ENCODE peak calls at places on chromosome 1, in four cellular contexts. U, M, G and J are unnamed samples.

GRCh38 chr1:226938903-226939438 is 1.1 kb upstream of the COQ8A start:
- DNase-seq in U (no peak), M (peak; percentile 52), G (no peak), J (peak; percentile 86)

GRCh38 chr1:54489627-54490240 is 58.3 kb upstream of the ACOT11 start:
- DNase-seq in U (no peak), M (no peak), G (no peak), J (no peak)

GRCh38 chr1:230825061-230825803 is 43.1 kb downstream of the C1orf198 start:
- DNase-seq in U (no peak), M (peak; percentile 41), G (peak; percentile 49), J (peak; percentile 97)

GRCh38 chr1:24912359-24913273 is 17.5 kb downstream of the RUNX3 start:
- DNase-seq in U (no peak), M (no peak), G (no peak), J (no peak)

GRCh38 chr1:53086504-53087070 is 24.6 kb downstream of the PODN start:
- DNase-seq in U (no peak), M (no peak), G (no peak), J (no peak)

GRCh38 chr1:58619286-58620054 is 42.4 kb upstream of the TACSTD2 start:
- DNase-seq in U (no peak), M (no peak), G (no peak), J (no peak)

GRCh38 chr1:117146570-117147340 is 25.2 kb upstream of the TRIM45 start:
- DNase-seq in U (no peak), M (no peak), G (peak; percentile 34), J (peak; percentile 80)

GRCh38 chr1:176773038-176773437 is 310.1 kb downstream of the PAPPA2 start:
- DNase-seq in U (no peak), M (no peak), G (no peak), J (no peak)

GRCh38 chr1:114216431-114217173 is 62.9 kb upstream of the SYT6 start:
- DNase-seq in U (no peak), M (no peak), G (no peak), J (no peak)

GRCh38 chr1:165871311-165872067 is 44.1 kb downstream of the UCK2 start:
- DNase-seq in U (no peak), M (peak; percentile 95), G (no peak), J (peak; percentile 85)

GRCh38 chr1:147515046-147515869 is 26.0 kb upstream of the BCL9 start:
- DNase-seq in U (no peak), M (peak; percentile 49), G (no peak), J (peak; percentile 84)

GRCh38 chr1:112141301-112141700 is 151.8 kb upstream of the KCND3 start:
- DNase-seq in U (no peak), M (no peak), G (no peak), J (no peak)

GRCh38 chr1:6028042-6028895 is 17.4 kb upstream of the KCNAB2 start:
- DNase-seq in U (no peak), M (no peak), G (no peak), J (peak; percentile 71)

DNA sequence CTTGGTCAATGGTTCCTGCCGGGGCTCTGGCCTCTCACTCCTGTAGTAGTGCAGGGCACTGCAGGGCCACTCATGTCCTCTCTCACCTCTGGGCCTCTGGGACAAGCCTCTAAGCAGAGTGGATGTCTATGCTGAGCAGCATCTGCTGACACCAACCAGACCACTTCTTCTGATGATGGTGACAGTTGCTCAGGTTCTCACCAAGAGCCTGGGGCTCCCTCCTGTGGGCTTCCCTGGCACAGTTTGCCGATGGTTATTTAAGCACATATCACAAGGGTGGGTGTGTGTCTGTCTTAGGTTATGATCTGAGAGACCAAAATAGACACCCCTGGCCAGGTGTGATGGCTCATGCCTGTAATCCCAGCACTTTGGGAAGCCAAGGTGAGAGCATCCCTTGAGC is 17.4 kb upstream of the GPR137B start:
- DNase-seq in U (no peak), M (no peak), G (no peak), J (no peak)
- TF ChIP-seq CTCF in U (no peak), M (no peak), G (no peak), J (no peak)

GRCh38 chr1:32925360-32926142 is 24.4 kb upstream of the TMEM54 start:
- DNase-seq in U (no peak), M (no peak), G (no peak), J (no peak)
- TF ChIP-seq CTCF in U (no peak), M (no peak), G (no peak), J (no peak)

DNA sequence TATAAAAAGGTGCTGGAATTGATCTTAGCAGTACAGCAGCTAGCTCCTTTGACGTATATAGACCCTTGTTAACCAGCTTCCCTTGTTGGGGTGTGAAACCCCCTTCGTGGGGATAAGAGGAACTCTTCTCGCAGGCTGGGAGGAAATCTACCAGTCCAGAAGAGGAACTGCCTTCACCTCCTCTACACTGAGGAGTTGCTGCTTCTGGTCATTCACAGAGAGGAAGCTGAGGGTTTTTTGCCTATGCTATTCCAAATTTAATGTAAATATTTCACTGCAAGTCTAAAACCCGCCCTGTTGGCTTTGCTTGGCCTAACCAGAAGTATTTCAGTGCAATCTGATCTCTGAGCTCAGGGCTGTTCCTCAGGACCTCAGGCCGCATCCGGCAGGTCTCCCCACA is 150.2 kb downstream of the HIVEP3 start:
- DNase-seq in U (no peak), M (no peak), G (no peak), J (no peak)
- TF ChIP-seq CTCF in U (no peak), M (no peak), G (no peak), J (no peak)

GRCh38 chr1:115477071-115477470 is 139.0 kb upstream of the NGF start:
- DNase-seq in U (no peak), M (no peak), G (no peak), J (no peak)

GRCh38 chr1:115478933-115479551 is 141.0 kb upstream of the NGF start:
- DNase-seq in U (no peak), M (no peak), G (no peak), J (no peak)

GRCh38 chr1:115475252-115475651 is 137.2 kb upstream of the NGF start:
- DNase-seq in U (no peak), M (no peak), G (no peak), J (no peak)

GRCh38 chr1:115475901-115476300 is 137.9 kb upstream of the NGF start:
- DNase-seq in U (no peak), M (no peak), G (no peak), J (no peak)

GRCh38 chr1:115476616-115477015 is 138.6 kb upstream of the NGF start:
- DNase-seq in U (no peak), M (no peak), G (no peak), J (no peak)
- TF ChIP-seq CTCF in U (no peak), M (no peak), G (peak; percentile 12), J (no peak)

GRCh38 chr1:197902131-197902453 is 338 bp upstream of the C1orf53 start:
- DNase-seq in U (no peak), M (no peak), G (no peak), J (no peak)

GRCh38 chr1:197903196-197903514 is 725 bp downstream of the C1orf53 start:
- DNase-seq in U (no peak), M (no peak), G (no peak), J (no peak)

GRCh38 chr1:197904126-197904787 is 1.8 kb downstream of the C1orf53 start:
- DNase-seq in U (no peak), M (no peak), G (no peak), J (no peak)

GRCh38 chr1:197905699-197906351 is 3.4 kb downstream of the C1orf53 start:
- DNase-seq in U (no peak), M (no peak), G (no peak), J (no peak)

GRCh38 chr1:197902454-197903195 is at the start of gene C1orf53:
- DNase-seq in U (peak; percentile 90), M (peak; percentile 95), G (peak; percentile 94), J (peak; percentile 92)
- TF ChIP-seq CTCF in U (peak; percentile 28), M (no peak), G (no peak), J (no peak)

GRCh38 chr1:213720032-213720431 is 267.7 kb upstream of the PROX1 start:
- DNase-seq in U (no peak), M (no peak), G (no peak), J (no peak)

GRCh38 chr1:213728593-213729536 is 258.9 kb upstream of the PROX1 start:
- DNase-seq in U (no peak), M (no peak), G (no peak), J (no peak)

GRCh38 chr1:213723187-213723586 is 264.6 kb upstream of the PROX1 start:
- DNase-seq in U (no peak), M (no peak), G (no peak), J (no peak)

GRCh38 chr1:213727853-213728592 is 259.8 kb upstream of the PROX1 start:
- DNase-seq in U (no peak), M (no peak), G (no peak), J (no peak)

GRCh38 chr1:213724640-213725536 is 262.9 kb upstream of the PROX1 start:
- DNase-seq in U (no peak), M (no peak), G (no peak), J (peak; percentile 67)
- TF ChIP-seq CTCF in U (no peak), M (no peak), G (no peak), J (no peak)